ENCODE peak calls at places on chromosome 10, in four cellular contexts. One of them, this sample, is unnamed.
A peak's percentile ranks its signal among the peaks of the same experiment; 100 is the strongest.

GRCh38 chr10:127945335-127945734 is 38.4 kb downstream of the PTPRE start:
- DNase-seq in tibial artery: no peak
- DNase-seq in mesothelial cell of epicardium: no peak
- DNase-seq in RWPE1: peak; percentile 83
- DNase-seq in this sample: no peak

GRCh38 chr10:132901351-132901750 is 41.0 kb downstream of the CFAP46 start:
- DNase-seq in tibial artery: no peak
- DNase-seq in mesothelial cell of epicardium: no peak
- DNase-seq in RWPE1: no peak
- DNase-seq in this sample: no peak

GRCh38 chr10:132519382-132520146 is 18.0 kb upstream of the INPP5A start:
- DNase-seq in mesothelial cell of epicardium: no peak
- DNase-seq in RWPE1: no peak
- DNase-seq in tibial artery: peak; percentile 70
- DNase-seq in this sample: peak; percentile 21

GRCh38 chr10:107665459-107665858 is 501.0 kb upstream of the SORCS1 start:
- DNase-seq in tibial artery: no peak
- DNase-seq in mesothelial cell of epicardium: no peak
- DNase-seq in RWPE1: no peak
- DNase-seq in this sample: no peak

GRCh38 chr10:13608246-13608853 is 21.6 kb downstream of the PRPF18 start:
- DNase-seq in mesothelial cell of epicardium: no peak
- DNase-seq in RWPE1: no peak
- DNase-seq in tibial artery: no peak
- DNase-seq in this sample: no peak

GRCh38 chr10:96360766-96361165 is 2.0 kb upstream of the OPALIN start:
- DNase-seq in RWPE1: no peak
- DNase-seq in mesothelial cell of epicardium: no peak
- DNase-seq in tibial artery: no peak
- DNase-seq in this sample: no peak

GRCh38 chr10:76350583-76350982 is 919.2 kb downstream of the LRMDA start:
- DNase-seq in RWPE1: no peak
- DNase-seq in tibial artery: no peak
- DNase-seq in mesothelial cell of epicardium: no peak
- DNase-seq in this sample: no peak

GRCh38 chr10:110413049-110413783 is 84.5 kb upstream of the DUSP5 start:
- DNase-seq in mesothelial cell of epicardium: no peak
- DNase-seq in RWPE1: no peak
- DNase-seq in tibial artery: no peak
- DNase-seq in this sample: no peak

GRCh38 chr10:129058664-129059155 is 408.3 kb upstream of the MGMT start:
- DNase-seq in tibial artery: peak; percentile 29
- DNase-seq in RWPE1: no peak
- DNase-seq in mesothelial cell of epicardium: no peak
- DNase-seq in this sample: no peak

GRCh38 chr10:109696462-109696861 is 226.8 kb downstream of the XPNPEP1 start:
- DNase-seq in tibial artery: no peak
- DNase-seq in RWPE1: no peak
- DNase-seq in mesothelial cell of epicardium: no peak
- DNase-seq in this sample: no peak

GRCh38 chr10:77351386-77351785 is 286.2 kb downstream of the KCNMA1 start:
- DNase-seq in mesothelial cell of epicardium: no peak
- DNase-seq in tibial artery: no peak
- DNase-seq in RWPE1: peak; percentile 11
- DNase-seq in this sample: no peak

GRCh38 chr10:70267161-70267933 is 16.5 kb downstream of the NPFFR1 start:
- DNase-seq in RWPE1: peak; percentile 97
- DNase-seq in tibial artery: no peak
- DNase-seq in mesothelial cell of epicardium: no peak
- DNase-seq in this sample: no peak

GRCh38 chr10:44369296-44369695 is 15.6 kb downstream of the CXCL12 start:
- DNase-seq in RWPE1: no peak
- DNase-seq in tibial artery: no peak
- DNase-seq in mesothelial cell of epicardium: no peak
- DNase-seq in this sample: no peak

GRCh38 chr10:85280014-85280413 is 951.6 kb downstream of the CCSER2 start:
- DNase-seq in RWPE1: no peak
- DNase-seq in mesothelial cell of epicardium: no peak
- DNase-seq in tibial artery: no peak
- DNase-seq in this sample: no peak

GRCh38 chr10:118108194-118109026 is 61.7 kb upstream of the RAB11FIP2 start:
- DNase-seq in RWPE1: peak; percentile 38
- DNase-seq in tibial artery: no peak
- DNase-seq in mesothelial cell of epicardium: no peak
- DNase-seq in this sample: no peak

GRCh38 chr10:11899067-11899876 is 76.1 kb downstream of the PROSER2 start:
- DNase-seq in tibial artery: no peak
- DNase-seq in mesothelial cell of epicardium: no peak
- DNase-seq in RWPE1: no peak
- DNase-seq in this sample: no peak

GRCh38 chr10:510415-510881 is 179.0 kb downstream of the DIP2C start:
- DNase-seq in RWPE1: peak; percentile 17
- DNase-seq in mesothelial cell of epicardium: no peak
- DNase-seq in tibial artery: peak; percentile 77
- DNase-seq in this sample: no peak

GRCh38 chr10:5443429-5443828 is 31.1 kb downstream of the NET1 start:
- DNase-seq in tibial artery: no peak
- DNase-seq in RWPE1: no peak
- DNase-seq in mesothelial cell of epicardium: no peak
- DNase-seq in this sample: no peak

GRCh38 chr10:96740579-96741281 is 20.4 kb upstream of the PIK3AP1 start:
- DNase-seq in mesothelial cell of epicardium: no peak
- DNase-seq in tibial artery: peak; percentile 76
- DNase-seq in RWPE1: no peak
- DNase-seq in this sample: no peak

GRCh38 chr10:70285432-70285831 is 1.6 kb upstream of the NPFFR1 start:
- DNase-seq in mesothelial cell of epicardium: no peak
- DNase-seq in RWPE1: no peak
- DNase-seq in tibial artery: no peak
- DNase-seq in this sample: no peak

GRCh38 chr10:109891105-109891504 is 32.2 kb downstream of the XPNPEP1 start:
- DNase-seq in mesothelial cell of epicardium: no peak
- DNase-seq in tibial artery: no peak
- DNase-seq in RWPE1: no peak
- DNase-seq in this sample: no peak

GRCh38 chr10:69051303-69051702 is 36.6 kb upstream of the SRGN start:
- DNase-seq in RWPE1: no peak
- DNase-seq in tibial artery: peak; percentile 78
- DNase-seq in mesothelial cell of epicardium: no peak
- DNase-seq in this sample: no peak

GRCh38 chr10:31262672-31263071 is 56.3 kb upstream of the ZEB1 start:
- DNase-seq in mesothelial cell of epicardium: no peak
- DNase-seq in RWPE1: no peak
- DNase-seq in tibial artery: no peak
- DNase-seq in this sample: no peak

GRCh38 chr10:93827035-93827804 is 66.6 kb upstream of the SLC35G1 start:
- DNase-seq in mesothelial cell of epicardium: no peak
- DNase-seq in RWPE1: no peak
- DNase-seq in tibial artery: no peak
- DNase-seq in this sample: no peak

GRCh38 chr10:127372361-127372760 is 176.0 kb upstream of the INSYN2A start:
- DNase-seq in mesothelial cell of epicardium: no peak
- DNase-seq in RWPE1: no peak
- DNase-seq in tibial artery: no peak
- DNase-seq in this sample: no peak

GRCh38 chr10:32388258-32389027 is 41.5 kb upstream of the EPC1 start:
- DNase-seq in RWPE1: no peak
- DNase-seq in mesothelial cell of epicardium: no peak
- DNase-seq in tibial artery: no peak
- DNase-seq in this sample: no peak

GRCh38 chr10:95331596-95332130 is 40.9 kb upstream of the PDLIM1 start:
- DNase-seq in mesothelial cell of epicardium: no peak
- DNase-seq in tibial artery: no peak
- DNase-seq in RWPE1: no peak
- DNase-seq in this sample: no peak

GRCh38 chr10:124109261-124109660 is 15.9 kb upstream of the CHST15 start:
- DNase-seq in mesothelial cell of epicardium: no peak
- DNase-seq in tibial artery: no peak
- DNase-seq in RWPE1: no peak
- DNase-seq in this sample: no peak
- TF ChIP-seq CTCF in mesothelial cell of epicardium: no peak
- TF ChIP-seq CTCF in tibial artery: no peak
- TF ChIP-seq CTCF in RWPE1: no peak
- TF ChIP-seq CTCF in this sample: no peak

GRCh38 chr10:131396108-131397010 is 84.8 kb upstream of the TCERG1L start:
- DNase-seq in tibial artery: no peak
- DNase-seq in mesothelial cell of epicardium: no peak
- DNase-seq in RWPE1: no peak
- DNase-seq in this sample: no peak
- TF ChIP-seq CTCF in tibial artery: no peak
- TF ChIP-seq CTCF in mesothelial cell of epicardium: no peak
- TF ChIP-seq CTCF in RWPE1: no peak
- TF ChIP-seq CTCF in this sample: no peak

GRCh38 chr10:99297033-99297432 is 32.1 kb upstream of the CNNM1 start:
- DNase-seq in mesothelial cell of epicardium: no peak
- DNase-seq in tibial artery: no peak
- DNase-seq in RWPE1: no peak
- DNase-seq in this sample: no peak
- TF ChIP-seq CTCF in mesothelial cell of epicardium: no peak
- TF ChIP-seq CTCF in tibial artery: no peak
- TF ChIP-seq CTCF in RWPE1: no peak
- TF ChIP-seq CTCF in this sample: no peak

GRCh38 chr10:50544857-50545429 is 78.8 kb downstream of the SGMS1 start:
- DNase-seq in mesothelial cell of epicardium: no peak
- DNase-seq in RWPE1: no peak
- DNase-seq in tibial artery: no peak
- DNase-seq in this sample: no peak

GRCh38 chr10:50542871-50543270 is 80.9 kb downstream of the SGMS1 start:
- DNase-seq in RWPE1: no peak
- DNase-seq in tibial artery: no peak
- DNase-seq in mesothelial cell of epicardium: no peak
- DNase-seq in this sample: no peak

GRCh38 chr10:50544095-50544856 is 79.5 kb downstream of the SGMS1 start:
- DNase-seq in tibial artery: no peak
- DNase-seq in mesothelial cell of epicardium: no peak
- DNase-seq in RWPE1: no peak
- DNase-seq in this sample: no peak

GRCh38 chr10:50541921-50542320 is 81.8 kb downstream of the SGMS1 start:
- DNase-seq in mesothelial cell of epicardium: no peak
- DNase-seq in tibial artery: no peak
- DNase-seq in RWPE1: no peak
- DNase-seq in this sample: no peak

DNA sequence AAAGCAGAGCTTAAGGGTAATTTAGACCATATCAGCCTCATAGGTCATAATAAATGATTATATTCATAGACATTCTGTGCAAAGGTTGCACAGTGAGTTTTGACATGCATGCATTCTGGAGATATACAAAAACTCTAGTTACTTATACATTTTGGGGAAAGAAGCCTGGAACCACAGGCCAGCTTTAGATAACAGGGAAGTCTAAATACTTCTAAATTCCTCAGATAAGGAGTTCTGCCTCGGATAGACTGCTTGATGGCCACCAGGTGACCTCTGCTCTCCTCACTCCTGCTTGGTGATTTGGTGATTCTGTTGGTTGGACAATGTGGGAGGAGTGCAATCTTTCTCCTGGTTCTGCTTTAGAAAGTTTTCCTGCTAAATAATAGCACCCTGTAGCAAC is 77.9 kb downstream of the SGMS1 start:
- DNase-seq in RWPE1: no peak
- DNase-seq in mesothelial cell of epicardium: no peak
- DNase-seq in tibial artery: no peak
- DNase-seq in this sample: no peak
- TF ChIP-seq CTCF in RWPE1: no peak
- TF ChIP-seq CTCF in mesothelial cell of epicardium: no peak
- TF ChIP-seq CTCF in tibial artery: no peak
- TF ChIP-seq CTCF in this sample: no peak

GRCh38 chr10:79296431-79296830 is 50.8 kb upstream of the PPIF start:
- DNase-seq in tibial artery: no peak
- DNase-seq in RWPE1: no peak
- DNase-seq in mesothelial cell of epicardium: no peak
- DNase-seq in this sample: no peak
- TF ChIP-seq CTCF in tibial artery: no peak
- TF ChIP-seq CTCF in RWPE1: no peak
- TF ChIP-seq CTCF in mesothelial cell of epicardium: no peak
- TF ChIP-seq CTCF in this sample: no peak

GRCh38 chr10:78408671-78409472 is 375.2 kb downstream of the RPS24 start:
- DNase-seq in mesothelial cell of epicardium: no peak
- DNase-seq in RWPE1: no peak
- DNase-seq in tibial artery: peak; percentile 91
- DNase-seq in this sample: no peak
- TF ChIP-seq CTCF in mesothelial cell of epicardium: no peak
- TF ChIP-seq CTCF in RWPE1: no peak
- TF ChIP-seq CTCF in tibial artery: no peak
- TF ChIP-seq CTCF in this sample: no peak

GRCh38 chr10:61664985-61665384 is 2.3 kb downstream of the CABCOCO1 start:
- DNase-seq in RWPE1: no peak
- DNase-seq in mesothelial cell of epicardium: no peak
- DNase-seq in tibial artery: no peak
- DNase-seq in this sample: no peak

GRCh38 chr10:61663466-61663865 is 737 bp downstream of the CABCOCO1 start:
- DNase-seq in RWPE1: no peak
- DNase-seq in mesothelial cell of epicardium: no peak
- DNase-seq in tibial artery: no peak
- DNase-seq in this sample: no peak

DNA sequence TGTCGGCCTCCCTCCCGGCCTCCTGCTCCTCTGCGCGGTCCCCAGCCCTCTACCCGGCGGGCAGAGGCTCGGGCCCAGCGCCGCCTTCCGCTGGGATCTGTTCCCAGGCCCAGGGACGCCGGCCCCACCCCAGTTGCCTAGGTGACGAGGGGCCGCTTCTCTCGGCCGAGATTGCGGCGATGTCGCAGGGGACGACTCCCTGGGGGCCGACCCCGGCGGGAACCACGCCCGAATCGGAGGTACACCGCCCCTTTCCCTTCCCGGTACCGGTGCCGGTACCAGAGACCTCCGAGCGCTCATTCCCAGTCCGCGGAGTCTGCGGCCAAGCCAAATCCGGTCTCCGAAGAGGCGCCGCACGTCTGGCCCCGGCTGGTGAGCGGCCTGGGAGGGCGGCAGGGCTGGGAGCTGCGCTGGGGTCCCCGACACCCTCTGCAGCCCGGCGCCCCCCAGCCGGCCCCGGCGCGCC is at the start of gene CABCOCO1:
- DNase-seq in RWPE1: peak; percentile 46
- DNase-seq in tibial artery: peak; percentile 79
- DNase-seq in mesothelial cell of epicardium: peak; percentile 69
- DNase-seq in this sample: no peak
- TF ChIP-seq CTCF in RWPE1: no peak
- TF ChIP-seq CTCF in tibial artery: no peak
- TF ChIP-seq CTCF in mesothelial cell of epicardium: no peak
- TF ChIP-seq CTCF in this sample: no peak

GRCh38 chr10:2899246-2899645 is 168.1 kb upstream of the PFKP start:
- DNase-seq in tibial artery: no peak
- DNase-seq in RWPE1: no peak
- DNase-seq in mesothelial cell of epicardium: no peak
- DNase-seq in this sample: no peak

GRCh38 chr10:2897619-2898508 is 169.5 kb upstream of the PFKP start:
- DNase-seq in mesothelial cell of epicardium: no peak
- DNase-seq in RWPE1: no peak
- DNase-seq in tibial artery: no peak
- DNase-seq in this sample: no peak

GRCh38 chr10:2895616-2896196 is 171.6 kb upstream of the PFKP start:
- DNase-seq in tibial artery: no peak
- DNase-seq in mesothelial cell of epicardium: no peak
- DNase-seq in RWPE1: no peak
- DNase-seq in this sample: no peak

GRCh38 chr10:2898509-2898860 is 168.9 kb upstream of the PFKP start:
- DNase-seq in mesothelial cell of epicardium: no peak
- DNase-seq in tibial artery: no peak
- DNase-seq in RWPE1: no peak
- DNase-seq in this sample: no peak

GRCh38 chr10:2900530-2900929 is 166.8 kb upstream of the PFKP start:
- DNase-seq in tibial artery: no peak
- DNase-seq in mesothelial cell of epicardium: no peak
- DNase-seq in RWPE1: no peak
- DNase-seq in this sample: no peak
- TF ChIP-seq CTCF in tibial artery: no peak
- TF ChIP-seq CTCF in mesothelial cell of epicardium: no peak
- TF ChIP-seq CTCF in RWPE1: no peak
- TF ChIP-seq CTCF in this sample: no peak

This sample was measured in omental fat pad.